ENCODE peak calls at places on chromosomes 3 and 15, in seven cellular contexts. H is endodermal cell, C is transverse colon, I is stomach, F is fibroblast of lung, V is BJ, X is nephron progenitor cell. E is an unnamed sample.

GRCh38 chr3:180017846-180018245 is 18.9 kb downstream of the PEX5L start:
- DNase-seq in H (no peak), C (no peak), I (no peak), F (peak; percentile 1), V (no peak), X (no peak), E (no peak)

GRCh38 chr15:85168642-85169173 is 187.1 kb downstream of the PDE8A start:
- DNase-seq in H (peak; percentile 93), C (peak; percentile 57), I (peak; percentile 82), F (peak; percentile 9), V (no peak), X (peak; percentile 40), E (peak; percentile 8)

GRCh38 chr3:182389041-182389815 is 404.1 kb upstream of the ATP11B start:
- DNase-seq in H (no peak), C (no peak), I (peak; percentile 56), F (peak; percentile 69), V (no peak), X (no peak), E (no peak)

GRCh38 chr3:159844801-159845261 is 143.8 kb upstream of the IL12A start:
- DNase-seq in H (no peak), C (no peak), I (no peak), F (peak; percentile 84), V (no peak), X (no peak), E (no peak)

GRCh38 chr3:179750720-179751328 is 98.0 kb downstream of the USP13 start:
- DNase-seq in H (no peak), C (no peak), I (no peak), F (peak; percentile 13), V (no peak), X (no peak), E (peak; percentile 39)

GRCh38 chr3:56119575-56120349 is 348.5 kb downstream of the ERC2 start:
- DNase-seq in H (no peak), C (no peak), I (no peak), F (peak; percentile 58), V (peak; percentile 75), X (no peak), E (peak; percentile 86)

GRCh38 chr3:138124689-138125420 is 7.3 kb downstream of the A4GNT start:
- DNase-seq in H (peak; percentile 71), C (no peak), I (no peak), F (peak; percentile 72), V (no peak), X (no peak), E (peak; percentile 68)

GRCh38 chr3:141303481-141304223 is 64.7 kb upstream of the ZBTB38 start:
- DNase-seq in H (peak; percentile 80), C (peak; percentile 60), I (peak; percentile 35), F (peak; percentile 63), V (peak; percentile 44), X (peak; percentile 62), E (peak; percentile 83)

GRCh38 chr3:106059953-106060517 is 191.2 kb upstream of the CBLB start:
- DNase-seq in H (no peak), C (no peak), I (no peak), F (no peak), V (no peak), X (no peak), E (no peak)

GRCh38 chr3:79146024-79146423 is 621.8 kb downstream of the ROBO1 start:
- DNase-seq in H (no peak), C (no peak), I (no peak), F (no peak), V (no peak), X (no peak), E (no peak)

GRCh38 chr15:47461560-47462175 is 255.6 kb upstream of the SEMA6D start:
- DNase-seq in H (no peak), C (no peak), I (no peak), F (no peak), V (no peak), X (no peak), E (peak; percentile 52)

GRCh38 chr3:94069242-94069813 is 6.5 kb downstream of the NSUN3 start:
- DNase-seq in H (no peak), C (no peak), I (no peak), F (peak; percentile 17), V (no peak), X (no peak), E (peak; percentile 49)

GRCh38 chr3:105598047-105598796 is 231.5 kb downstream of the ALCAM start:
- DNase-seq in H (no peak), C (no peak), I (no peak), F (peak; percentile 99), V (peak; percentile 53), X (no peak), E (peak; percentile 89)

GRCh38 chr15:49421991-49422390 is 1.1 kb upstream of the FGF7 start:
- DNase-seq in H (peak; percentile 72), C (peak; percentile 24), I (peak; percentile 31), F (peak; percentile 65), V (no peak), X (peak; percentile 43), E (peak; percentile 82)

GRCh38 chr15:33737687-33738606 is 230.3 kb upstream of the CHRM5 start:
- DNase-seq in H (peak; percentile 87), C (peak; percentile 12), I (peak; percentile 34), F (peak; percentile 17), V (no peak), X (peak; percentile 73), E (peak; percentile 41)

GRCh38 chr3:84958495-84959469 is at the start of gene CADM2:
- DNase-seq in H (peak; percentile 99), C (peak; percentile 83), I (peak; percentile 88), F (peak; percentile 79), V (peak; percentile 8), X (peak; percentile 95), E (peak; percentile 52)

GRCh38 chr3:123153821-123154323 is 47.9 kb upstream of the SEC22A start:
- DNase-seq in H (peak; percentile 35), C (no peak), I (no peak), F (no peak), V (no peak), X (no peak), E (no peak)

GRCh38 chr15:94229591-94230365 is 1.6 kb upstream of the MCTP2 start:
- DNase-seq in H (no peak), C (no peak), I (no peak), F (no peak), V (no peak), X (no peak), E (no peak)

GRCh38 chr3:127101411-127102067 is 91.4 kb upstream of the PRR23E start:
- DNase-seq in H (no peak), C (no peak), I (no peak), F (no peak), V (no peak), X (no peak), E (no peak)

GRCh38 chr3:4001976-4002375 is 202.7 kb downstream of the LRRN1 start:
- DNase-seq in H (no peak), C (no peak), I (no peak), F (no peak), V (no peak), X (no peak), E (no peak)

GRCh38 chr3:14660942-14661341 is 9.4 kb downstream of the CCDC174 start:
- DNase-seq in H (no peak), C (no peak), I (no peak), F (no peak), V (no peak), X (no peak), E (no peak)

GRCh38 chr15:88342666-88343065 is 86.1 kb upstream of the NTRK3 start:
- DNase-seq in H (no peak), C (no peak), I (no peak), F (peak; percentile 59), V (peak; percentile 19), X (no peak), E (no peak)

GRCh38 chr3:132117642-132118041 is 82.8 kb upstream of the CPNE4 start:
- DNase-seq in H (no peak), C (no peak), I (no peak), F (peak; percentile 3), V (no peak), X (no peak), E (no peak)

GRCh38 chr15:92869977-92870644 is 30.0 kb upstream of the CHD2 start:
- DNase-seq in H (no peak), C (no peak), I (no peak), F (peak; percentile 38), V (no peak), X (no peak), E (no peak)

GRCh38 chr3:131047582-131047981 is 20.9 kb downstream of the NEK11 start:
- DNase-seq in H (peak; percentile 70), C (no peak), I (no peak), F (no peak), V (no peak), X (no peak), E (no peak)
- TF ChIP-seq CTCF in H (peak; percentile 50), C (no peak), I (no peak), F (no peak), V (no peak), X (no peak), E (no peak)

GRCh38 chr15:67823371-67824156 is 1.7 kb upstream of the SKOR1 start:
- DNase-seq in H (peak; percentile 65), C (no peak), I (no peak), F (no peak), V (no peak), X (no peak), E (no peak)
- TF ChIP-seq CTCF in H (no peak), C (no peak), I (no peak), F (no peak), V (no peak), X (no peak), E (no peak)

GRCh38 chr3:178325330-178325729 is 210.9 kb upstream of the KCNMB2 start:
- DNase-seq in H (no peak), C (no peak), I (no peak), F (peak; percentile 73), V (peak; percentile 30), X (no peak), E (peak; percentile 65)
- TF ChIP-seq CTCF in H (peak; percentile 66), C (peak; percentile 32), I (no peak), F (peak; percentile 41), V (peak; percentile 29), X (peak; percentile 26), E (peak; percentile 47)

GRCh38 chr15:38748710-38749109 is 184.1 kb upstream of the RASGRP1 start:
- DNase-seq in H (no peak), C (no peak), I (no peak), F (no peak), V (no peak), X (no peak), E (no peak)

GRCh38 chr15:38750816-38751215 is 186.2 kb upstream of the RASGRP1 start:
- DNase-seq in H (no peak), C (no peak), I (no peak), F (peak; percentile 33), V (no peak), X (no peak), E (no peak)

GRCh38 chr15:38746211-38746610 is 181.6 kb upstream of the RASGRP1 start:
- DNase-seq in H (no peak), C (no peak), I (no peak), F (peak; percentile 9), V (no peak), X (no peak), E (no peak)

GRCh38 chr15:38745136-38745535 is 180.5 kb upstream of the RASGRP1 start:
- DNase-seq in H (no peak), C (no peak), I (no peak), F (peak; percentile 41), V (peak; percentile 86), X (no peak), E (peak; percentile 9)

DNA sequence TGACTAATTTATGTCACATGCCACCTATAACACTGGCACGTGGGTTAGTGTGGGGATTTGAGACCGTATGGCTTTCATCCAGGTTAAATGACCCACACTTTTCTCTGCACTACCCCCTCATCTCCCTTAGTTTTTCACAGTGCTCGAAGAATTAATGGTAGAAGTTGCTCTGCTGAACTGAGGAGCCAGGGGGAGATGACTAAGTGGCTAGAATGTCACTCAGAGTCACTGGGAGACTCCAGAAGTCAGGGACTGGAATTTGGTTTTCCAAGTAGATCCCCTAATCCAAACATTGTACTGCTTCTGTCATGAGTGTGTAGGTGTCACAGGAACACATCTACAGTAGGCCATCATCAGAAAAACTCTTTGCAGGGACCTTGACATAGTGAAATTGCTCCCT is 181.0 kb upstream of the RASGRP1 start:
- DNase-seq in H (no peak), C (no peak), I (no peak), F (no peak), V (no peak), X (no peak), E (no peak)
- TF ChIP-seq CTCF in H (no peak), C (no peak), I (no peak), F (no peak), V (no peak), X (no peak), E (no peak)